ENCODE peak calls at places on chromosomes 7 and 10, in seven cellular contexts. I, U, O, T, J, M and Q are unnamed samples.

GRCh38 chr10:63766766-63767505 is 245.7 kb downstream of the REEP3 start:
- DNase-seq in T (no peak), O (peak), J (no peak), U (no peak), M (peak), I (no peak), Q (no peak)

GRCh38 chr7:124722292-124722691 is 43.3 kb downstream of the GPR37 start:
- DNase-seq in O (peak), I (no peak), M (no peak), T (no peak), U (no peak), J (no peak), Q (peak)

GRCh38 chr10:19958787-19959186 is 142.6 kb downstream of the PLXDC2 start:
- DNase-seq in T (no peak), J (no peak), U (no peak), M (no peak), I (no peak), O (no peak), Q (no peak)

GRCh38 chr10:44952779-44953231 is 6.8 kb upstream of the RASSF4 start:
- DNase-seq in O (no peak), J (no peak), U (no peak), T (peak), I (no peak), M (no peak), Q (no peak)

GRCh38 chr7:106772655-106773108 is 92.4 kb upstream of the PIK3CG start:
- DNase-seq in M (no peak), U (no peak), T (no peak), J (no peak), O (peak), I (no peak), Q (peak)

GRCh38 chr7:4774804-4775280 is 581 bp upstream of the AP5Z1 start:
- DNase-seq in U (peak), T (no peak), O (peak), J (no peak), M (peak), I (peak), Q (peak)

GRCh38 chr7:42624471-42624870 is 287.4 kb downstream of the C7orf25 start:
- DNase-seq in I (no peak), M (no peak), J (no peak), U (no peak), O (peak), T (no peak), Q (peak)

GRCh38 chr10:1396236-1396635 is 340.1 kb downstream of the WDR37 start:
- DNase-seq in I (no peak), J (no peak), U (no peak), T (no peak), O (no peak), M (no peak), Q (no peak)

GRCh38 chr7:64849250-64849923 is 53.7 kb upstream of the ZNF273 start:
- DNase-seq in M (no peak), U (no peak), O (peak), I (no peak), T (no peak), J (no peak), Q (peak)

GRCh38 chr7:68006619-68007018 is 1010.0 kb downstream of the TYW1 start:
- DNase-seq in J (no peak), O (no peak), I (no peak), M (no peak), U (no peak), T (no peak), Q (no peak)

GRCh38 chr10:106555599-106555998 is 608.9 kb downstream of the SORCS1 start:
- DNase-seq in T (no peak), O (no peak), I (no peak), M (no peak), J (no peak), U (no peak), Q (no peak)

GRCh38 chr10:22573820-22574569 is 140.4 kb downstream of the PIP4K2A start:
- DNase-seq in I (peak), J (no peak), U (no peak), M (no peak), T (no peak), O (peak), Q (peak)

GRCh38 chr10:132508497-132509443 is 28.8 kb upstream of the INPP5A start:
- DNase-seq in T (peak), J (peak), U (peak), I (no peak), O (no peak), M (no peak), Q (no peak)

GRCh38 chr7:114255404-114255841 is 159.2 kb upstream of the FOXP2 start:
- DNase-seq in I (peak), O (no peak), T (no peak), J (peak), U (no peak), M (no peak), Q (no peak)

GRCh38 chr7:41503438-41503837 is 199.5 kb downstream of the INHBA start:
- DNase-seq in O (peak), M (no peak), I (no peak), J (no peak), U (no peak), T (no peak), Q (no peak)

GRCh38 chr7:37256631-37257030 is 192.0 kb downstream of the ELMO1 start:
- DNase-seq in T (no peak), O (no peak), I (no peak), U (no peak), M (no peak), J (no peak), Q (no peak)

GRCh38 chr7:96233084-96233483 is 88.8 kb downstream of the SLC25A13 start:
- DNase-seq in I (no peak), J (no peak), O (no peak), M (no peak), T (no peak), U (no peak), Q (no peak)

GRCh38 chr10:69928339-69928738 is 124.3 kb upstream of the MACROH2A2 start:
- DNase-seq in M (no peak), T (no peak), U (no peak), J (no peak), I (no peak), O (no peak), Q (no peak)

GRCh38 chr10:10677479-10677878 is 340.2 kb upstream of the CELF2 start:
- DNase-seq in J (no peak), I (peak), O (peak), M (no peak), T (peak), U (peak), Q (peak)

DNA sequence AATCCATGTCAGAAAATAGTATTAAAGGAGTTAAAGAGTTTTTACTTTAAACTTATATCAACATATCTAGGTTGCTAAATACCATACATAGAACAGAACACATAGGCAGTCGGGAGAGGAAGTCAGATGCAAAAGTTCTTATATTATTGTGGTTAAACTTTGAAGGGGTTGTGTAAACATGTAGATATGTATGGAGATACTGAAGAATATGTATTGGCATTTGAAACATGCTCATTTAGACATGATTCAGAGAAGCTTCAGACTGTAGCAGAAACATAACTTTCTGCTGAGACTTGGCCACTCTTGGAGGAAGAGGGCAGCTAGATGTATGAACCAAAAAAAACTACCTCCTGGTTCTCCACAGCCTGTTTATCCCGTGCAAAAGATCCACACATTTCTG is 103.5 kb upstream of the FERD3L start:
- DNase-seq in T (no peak), J (no peak), O (peak), U (no peak), M (peak), I (no peak), Q (no peak)
- TF ChIP-seq CTCF in T (no peak), J (no peak), O (no peak), U (no peak), M (no peak), I (no peak), Q (no peak)

DNA sequence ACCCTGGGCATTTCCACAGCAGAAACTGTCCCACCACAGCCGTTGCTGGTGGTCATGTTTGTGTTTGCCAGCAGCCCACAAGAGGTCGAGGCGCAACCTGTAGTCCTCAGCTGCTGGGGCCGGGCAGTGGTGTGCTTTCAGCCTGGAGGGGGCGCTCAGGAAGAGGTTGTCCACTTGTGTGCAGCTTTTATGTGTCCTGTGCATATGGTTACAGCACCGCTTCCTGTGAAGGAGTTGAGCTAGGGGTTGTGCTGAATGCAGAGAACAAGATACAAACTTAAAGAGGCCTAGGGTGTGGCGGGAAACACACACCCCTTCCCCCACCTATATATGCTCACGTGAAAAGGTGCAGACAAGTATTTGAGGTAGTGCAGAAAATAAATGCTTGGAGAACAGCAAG is 29.5 kb upstream of the PFKFB3 start:
- DNase-seq in I (no peak), J (no peak), T (no peak), M (no peak), U (no peak), O (no peak), Q (no peak)
- TF ChIP-seq CTCF in I (peak), J (no peak), T (no peak), M (no peak), U (no peak), O (no peak), Q (no peak)

DNA sequence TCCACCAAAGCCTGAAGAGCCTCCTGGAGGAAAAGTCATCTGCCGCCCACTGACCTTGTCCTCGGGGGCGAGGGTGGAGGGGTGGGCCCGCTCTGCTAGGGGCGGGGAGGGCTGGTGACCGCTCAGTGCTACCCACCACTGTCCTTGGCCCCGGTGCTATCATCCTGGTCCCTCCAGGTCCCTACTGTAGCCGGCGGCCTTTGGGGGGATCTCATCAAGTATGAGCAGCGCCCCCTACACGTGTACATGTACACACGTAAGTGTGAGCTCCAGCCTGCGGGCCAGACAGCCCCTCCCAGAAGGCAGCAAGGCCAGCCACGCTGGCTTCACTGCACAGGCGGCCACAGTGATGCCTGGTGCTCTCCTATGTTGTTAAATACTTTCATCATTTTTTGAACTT is 19.6 kb downstream of the TTYH3 start:
- DNase-seq in I (no peak), T (no peak), O (peak), U (no peak), J (no peak), M (no peak), Q (no peak)
- TF ChIP-seq CTCF in I (no peak), T (no peak), O (peak), U (no peak), J (no peak), M (no peak), Q (no peak)

DNA sequence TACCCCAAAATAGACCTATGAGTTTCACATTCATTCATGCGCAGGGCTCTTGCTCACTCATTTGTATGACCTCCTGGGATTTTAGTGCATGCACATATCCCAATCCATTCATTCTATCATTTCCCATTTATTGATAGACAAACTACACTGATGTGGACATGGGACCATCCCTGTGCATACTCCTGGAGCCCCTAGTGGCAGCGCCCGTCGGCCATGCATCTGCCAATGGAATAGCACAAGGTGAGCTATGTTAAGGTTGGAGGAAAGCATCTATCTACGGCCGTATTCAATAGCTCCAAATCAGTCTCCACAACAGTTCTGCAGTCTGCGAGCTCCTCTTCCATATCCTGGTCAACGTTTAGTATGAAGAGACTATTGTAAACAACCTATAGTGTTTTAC is 31.7 kb upstream of the FIGNL1 start:
- DNase-seq in O (no peak), M (no peak), I (no peak), T (no peak), J (no peak), U (no peak), Q (no peak)
- TF ChIP-seq CTCF in O (no peak), M (no peak), I (no peak), T (no peak), J (no peak), U (no peak), Q (no peak)

GRCh38 chr10:110963162-110963561 is 43.8 kb downstream of the SHOC2 start:
- DNase-seq in I (no peak), M (no peak), T (no peak), O (no peak), U (no peak), J (no peak), Q (no peak)

GRCh38 chr10:110965216-110965615 is 45.8 kb downstream of the SHOC2 start:
- DNase-seq in T (no peak), J (no peak), I (no peak), O (no peak), M (no peak), U (no peak), Q (no peak)

GRCh38 chr10:110960333-110960712 is 40.9 kb downstream of the SHOC2 start:
- DNase-seq in I (no peak), U (no peak), M (no peak), J (no peak), O (no peak), T (no peak), Q (no peak)

GRCh38 chr10:110959379-110960332 is 40.3 kb downstream of the SHOC2 start:
- DNase-seq in I (no peak), M (no peak), J (no peak), U (no peak), O (peak), T (no peak), Q (no peak)

DNA sequence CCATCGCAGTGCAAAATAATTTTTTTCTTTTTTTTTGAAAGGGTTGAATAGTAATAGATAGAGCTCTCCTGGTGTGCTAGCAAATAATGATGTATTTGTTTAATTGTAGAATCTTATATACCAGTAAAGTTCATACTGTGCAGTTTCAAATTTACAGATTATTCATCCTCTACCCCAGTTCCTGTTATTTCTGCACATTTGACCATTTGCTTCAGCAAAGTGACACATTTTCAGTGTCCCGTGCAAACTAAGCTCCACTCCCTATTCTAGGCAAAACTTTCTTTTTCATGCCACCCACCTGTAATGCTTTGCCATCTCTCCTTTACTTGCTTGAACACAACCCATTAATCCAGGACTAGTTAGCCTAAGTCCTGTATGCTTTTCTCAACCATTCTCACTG is 43.0 kb downstream of the SHOC2 start:
- DNase-seq in O (no peak), M (no peak), U (no peak), I (no peak), J (no peak), T (no peak), Q (no peak)
- TF ChIP-seq CTCF in O (no peak), M (no peak), U (no peak), I (no peak), J (no peak), T (no peak), Q (no peak)

GRCh38 chr10:24355289-24355688 is 146.4 kb downstream of the KIAA1217 start:
- DNase-seq in T (no peak), J (no peak), I (no peak), O (no peak), U (no peak), M (no peak), Q (no peak)

GRCh38 chr10:24358022-24358421 is 149.1 kb downstream of the KIAA1217 start:
- DNase-seq in I (no peak), M (no peak), T (no peak), O (no peak), U (no peak), J (no peak), Q (no peak)

GRCh38 chr10:24357344-24358021 is 148.5 kb downstream of the KIAA1217 start:
- DNase-seq in T (no peak), I (no peak), U (no peak), M (no peak), J (no peak), O (no peak), Q (no peak)

GRCh38 chr10:24363070-24363469 is 154.1 kb downstream of the KIAA1217 start:
- DNase-seq in J (no peak), O (peak), T (no peak), M (no peak), I (no peak), U (no peak), Q (peak)

GRCh38 chr10:24360286-24361127 is 151.6 kb downstream of the KIAA1217 start:
- DNase-seq in I (peak), J (peak), O (peak), T (no peak), M (no peak), U (peak), Q (peak)
- TF ChIP-seq CTCF in I (peak), J (peak), O (peak), T (peak), M (peak), U (peak), Q (peak)

GRCh38 chr7:108118959-108119358 is 11.2 kb downstream of the LAMB4 start:
- DNase-seq in T (no peak), J (no peak), M (no peak), U (no peak), O (no peak), I (no peak), Q (no peak)
- TF ChIP-seq CTCF in T (no peak), J (no peak), M (no peak), U (no peak), O (peak), I (no peak), Q (no peak)

GRCh38 chr7:92856436-92856835 is 20.1 kb upstream of the CDK6 start:
- DNase-seq in T (no peak), I (no peak), M (no peak), O (no peak), U (no peak), J (no peak), Q (no peak)
- TF ChIP-seq CTCF in T (no peak), I (no peak), M (no peak), O (no peak), U (no peak), J (no peak), Q (no peak)

GRCh38 chr7:7970113-7970619 is 1.6 kb downstream of the GLCCI1 start:
- DNase-seq in J (no peak), U (no peak), T (no peak), M (no peak), O (no peak), I (no peak), Q (no peak)

GRCh38 chr7:7968544-7969305 is at the start of gene GLCCI1:
- DNase-seq in M (peak), I (peak), T (peak), O (peak), J (peak), U (peak), Q (peak)

GRCh38 chr7:7970620-7971307 is 2.2 kb downstream of the GLCCI1 start:
- DNase-seq in U (no peak), T (no peak), I (no peak), O (no peak), M (no peak), J (no peak), Q (no peak)

GRCh38 chr7:7967909-7968543 is 570 bp upstream of the GLCCI1 start:
- DNase-seq in T (no peak), M (no peak), J (no peak), I (no peak), U (no peak), O (no peak), Q (no peak)

DNA sequence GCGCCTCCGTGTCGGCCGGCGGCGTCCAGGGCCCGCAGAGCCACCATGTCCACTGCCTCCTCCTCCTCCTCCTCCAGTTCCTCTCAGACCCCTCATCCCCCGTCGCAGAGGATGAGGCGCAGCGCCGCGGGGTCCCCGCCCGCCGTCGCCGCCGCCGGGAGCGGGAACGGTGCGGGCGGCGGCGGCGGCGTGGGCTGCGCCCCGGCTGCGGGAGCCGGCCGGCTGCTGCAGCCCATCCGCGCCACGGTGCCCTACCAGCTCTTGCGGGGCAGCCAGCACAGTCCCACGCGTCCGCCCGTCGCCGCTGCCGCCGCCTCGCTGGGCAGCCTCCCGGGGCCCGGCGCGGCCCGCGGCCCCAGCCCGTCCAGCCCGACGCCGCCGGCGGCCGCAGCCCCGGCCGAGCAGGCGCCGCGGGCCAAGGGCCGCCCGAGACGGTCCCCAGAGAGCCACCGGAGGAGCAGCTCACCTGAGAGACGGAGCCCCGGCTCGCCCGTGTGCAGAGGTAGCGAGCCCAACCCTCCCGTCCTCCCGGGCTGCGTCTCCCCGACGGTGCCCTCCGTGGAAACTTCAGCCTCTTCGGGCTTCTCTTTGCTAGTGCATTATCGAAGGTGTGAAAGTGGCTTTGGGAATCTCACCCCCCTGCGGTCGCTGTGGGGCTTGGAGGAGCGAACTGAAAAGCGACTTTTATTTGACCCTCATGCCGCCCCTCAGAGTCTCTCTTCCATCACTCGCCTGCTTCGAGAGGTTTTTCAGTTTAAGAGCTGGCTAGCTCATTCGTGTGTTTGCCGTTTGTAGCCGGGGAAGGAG is 913 bp downstream of the GLCCI1 start:
- DNase-seq in O (no peak), T (peak), U (peak), J (peak), M (no peak), I (peak), Q (peak)
- TF ChIP-seq CTCF in O (no peak), T (no peak), U (no peak), J (peak), M (no peak), I (no peak), Q (no peak)

GRCh38 chr7:129664029-129665012 is 52.8 kb downstream of the NRF1 start:
- DNase-seq in I (peak), O (peak), J (no peak), M (peak), U (no peak), T (no peak), Q (peak)
- TF ChIP-seq CTCF in I (peak), O (peak), J (peak), M (peak), U (no peak), T (no peak), Q (peak)